ENCODE peak calls at places on chromosome 2, in ten cellular contexts. I is activated naive CD4-positive, alpha-beta T cell treated with anti-CD3 and anti-CD28 coated beads for 36 hours; P is chondrocyte; E is prostate gland; A is HAP-1; Z is esophagus squamous epithelium; R is activated CD4-positive, alpha-beta T cell treated with anti-CD3 and anti-CD28 coated beads, Interleukin-2, amount 50 U/mL, for 1 hour; X is neural crest cell; U is kidney glomerular epithelial cell; M is dorsolateral prefrontal cortex. N is an unnamed sample.

GRCh38 chr2:112614201-112614840 is 29.9 kb downstream of the CHCHD5 start:
- DNase-seq in I (no peak), P (peak; percentile 58), E (no peak), A (no peak), Z (no peak), R (no peak), X (no peak), U (no peak), M (no peak), N (no peak)

GRCh38 chr2:206274434-206275273 is at the start of gene ZDBF2:
- DNase-seq in I (peak; percentile 45), P (no peak), E (peak; percentile 20), A (peak; percentile 67), Z (no peak), R (peak; percentile 42), X (peak; percentile 67), U (peak; percentile 33), M (no peak), N (peak; percentile 74)

GRCh38 chr2:145909781-145910180 is 1389.9 kb upstream of the ZEB2 start:
- DNase-seq in I (no peak), P (no peak), E (no peak), A (no peak), Z (no peak), R (no peak), X (no peak), U (no peak), M (no peak), N (no peak)

GRCh38 chr2:229129738-229130371 is 141.2 kb downstream of the PID1 start:
- DNase-seq in I (no peak), P (no peak), E (no peak), A (no peak), Z (no peak), R (no peak), X (no peak), U (no peak), M (no peak), N (no peak)

GRCh38 chr2:197946562-197946961 is 142.2 kb downstream of the PLCL1 start:
- DNase-seq in I (no peak), P (no peak), E (no peak), A (no peak), Z (no peak), R (no peak), X (no peak), U (no peak), M (no peak), N (no peak)

GRCh38 chr2:161913865-161914264 is 160.2 kb downstream of the DPP4 start:
- DNase-seq in I (no peak), P (no peak), E (no peak), A (no peak), Z (no peak), R (no peak), X (no peak), U (peak; percentile 73), M (no peak), N (no peak)

GRCh38 chr2:190180313-190181065 is 118.0 kb upstream of the MSTN start:
- DNase-seq in I (peak; percentile 29), P (peak; percentile 82), E (peak; percentile 35), A (peak; percentile 85), Z (no peak), R (no peak), X (peak; percentile 45), U (no peak), M (peak; percentile 54), N (peak; percentile 50)

GRCh38 chr2:80238692-80239469 is 65.7 kb downstream of the LRRTM1 start:
- DNase-seq in I (peak; percentile 20), P (no peak), E (no peak), A (peak; percentile 74), Z (no peak), R (no peak), X (peak; percentile 51), U (peak; percentile 60), M (no peak), N (no peak)

GRCh38 chr2:235414422-235414821 is 79.4 kb upstream of the AGAP1 start:
- DNase-seq in I (no peak), P (no peak), E (no peak), A (no peak), Z (no peak), R (no peak), X (no peak), U (no peak), M (no peak), N (no peak)

GRCh38 chr2:237700583-237701032 is 73.2 kb downstream of the LRRFIP1 start:
- DNase-seq in I (peak; percentile 84), P (no peak), E (no peak), A (no peak), Z (no peak), R (peak; percentile 69), X (no peak), U (peak; percentile 49), M (no peak), N (peak; percentile 83)

GRCh38 chr2:45190481-45190880 is 181.2 kb upstream of the SIX2 start:
- DNase-seq in I (no peak), P (no peak), E (no peak), A (no peak), Z (no peak), R (no peak), X (no peak), U (peak; percentile 14), M (no peak), N (no peak)

N was measured in activated T-cell treated with anti-CD3 and anti-CD28 coated beads, Interleukin-2, amount 50 U/mL, for 24 hours.